ENCODE peak calls at places on chromosomes 5 and 9, in five cellular contexts. F, H, C, I and U are unnamed samples.

GRCh38 chr5:65186646-65187227 is 295.0 kb downstream of the ADAMTS6 start:
- DNase-seq in F (no peak), H (no peak), C (no peak), I (no peak), U (peak; percentile 71)

GRCh38 chr9:85522459-85523092 is 219.2 kb downstream of the AGTPBP1 start:
- DNase-seq in F (no peak), H (no peak), C (no peak), I (peak; percentile 61), U (peak; percentile 38)

GRCh38 chr5:43514471-43514815 is 505 bp downstream of the C5orf34 start:
- DNase-seq in F (no peak), H (peak; percentile 55), C (no peak), I (peak; percentile 93), U (peak; percentile 86)

GRCh38 chr9:111118256-111118950 is 80.1 kb upstream of the LPAR1 start:
- DNase-seq in F (no peak), H (no peak), C (no peak), I (peak; percentile 89), U (peak; percentile 68)

GRCh38 chr5:139811076-139811607 is 15.5 kb downstream of the PSD2 start:
- DNase-seq in F (no peak), H (no peak), C (no peak), I (no peak), U (no peak)

GRCh38 chr5:51345106-51345505 is 38.1 kb upstream of the ISL1 start:
- DNase-seq in F (no peak), H (no peak), C (no peak), I (peak; percentile 4), U (peak; percentile 6)

GRCh38 chr5:154995679-154996078 is 17.9 kb upstream of the KIF4B start:
- DNase-seq in F (peak; percentile 8), H (no peak), C (peak; percentile 13), I (no peak), U (no peak)

GRCh38 chr5:176400382-176401156 is 12.0 kb downstream of the HIGD2A start:
- DNase-seq in F (no peak), H (peak; percentile 29), C (no peak), I (no peak), U (no peak)

GRCh38 chr9:131934673-131935072 is 145.0 kb downstream of the MED27 start:
- DNase-seq in F (no peak), H (no peak), C (no peak), I (no peak), U (no peak)

GRCh38 chr9:123851851-123852250 is 78.1 kb downstream of the DENND1A start:
- DNase-seq in F (no peak), H (no peak), C (no peak), I (no peak), U (no peak)

GRCh38 chr9:101485873-101486692 is 47.6 kb upstream of the RNF20 start:
- DNase-seq in F (no peak), H (no peak), C (no peak), I (peak; percentile 71), U (no peak)

GRCh38 chr9:12464910-12465512 is 228.2 kb upstream of the TYRP1 start:
- DNase-seq in F (no peak), H (no peak), C (peak; percentile 33), I (peak; percentile 40), U (no peak)

GRCh38 chr9:123445981-123446610 is 90.1 kb downstream of the CRB2 start:
- DNase-seq in F (no peak), H (no peak), C (no peak), I (peak; percentile 19), U (peak; percentile 72)

GRCh38 chr5:153573326-153574033 is 83.0 kb downstream of the GRIA1 start:
- DNase-seq in F (no peak), H (no peak), C (no peak), I (peak; percentile 42), U (no peak)

GRCh38 chr5:65663804-65664521 is 39.1 kb downstream of the SHLD3 start:
- DNase-seq in F (no peak), H (no peak), C (no peak), I (peak; percentile 34), U (peak; percentile 18)

GRCh38 chr9:72052122-72052521 is 8.3 kb downstream of the C9orf57 start:
- DNase-seq in F (no peak), H (no peak), C (no peak), I (no peak), U (no peak)

GRCh38 chr9:17695482-17695881 is 116.6 kb downstream of the SH3GL2 start:
- DNase-seq in F (no peak), H (no peak), C (no peak), I (no peak), U (no peak)

GRCh38 chr9:69583641-69584234 is 88.4 kb downstream of the APBA1 start:
- DNase-seq in F (no peak), H (no peak), C (no peak), I (peak; percentile 35), U (no peak)

GRCh38 chr9:18149457-18150011 is 324.4 kb upstream of the ADAMTSL1 start:
- DNase-seq in F (no peak), H (no peak), C (no peak), I (peak; percentile 18), U (no peak)

GRCh38 chr5:120568716-120569115 is 104.6 kb downstream of the PRR16 start:
- DNase-seq in F (no peak), H (no peak), C (no peak), I (peak; percentile 64), U (peak; percentile 5)

GRCh38 chr5:34923694-34924461 is 5.5 kb upstream of the DNAJC21 start:
- DNase-seq in F (no peak), H (peak; percentile 93), C (no peak), I (peak; percentile 91), U (peak; percentile 85)

GRCh38 chr9:133126697-133127339 is 5.8 kb upstream of the RALGDS start:
- DNase-seq in F (no peak), H (no peak), C (no peak), I (peak; percentile 66), U (no peak)

GRCh38 chr9:131222460-131222859 is 53.9 kb downstream of the FAM78A start:
- DNase-seq in F (no peak), H (no peak), C (no peak), I (no peak), U (no peak)

GRCh38 chr5:93331864-93332263 is 249.2 kb downstream of the NR2F1-AS1 start:
- DNase-seq in F (no peak), H (no peak), C (no peak), I (no peak), U (no peak)

GRCh38 chr9:132434875-132435274 is 24.9 kb downstream of the CFAP77 start:
- DNase-seq in F (no peak), H (no peak), C (no peak), I (no peak), U (no peak)

GRCh38 chr5:119355244-119355635 is 579 bp upstream of the TNFAIP8 start:
- DNase-seq in F (no peak), H (peak; percentile 91), C (no peak), I (no peak), U (no peak)

GRCh38 chr5:14739538-14739937 is 75.0 kb downstream of the OTULIN start:
- DNase-seq in F (no peak), H (no peak), C (no peak), I (peak; percentile 84), U (peak; percentile 39)

GRCh38 chr9:84652496-84653081 is 16.9 kb upstream of the NTRK2 start:
- DNase-seq in F (no peak), H (no peak), C (no peak), I (no peak), U (peak; percentile 1)

GRCh38 chr5:132475531-132475930 is 15.0 kb downstream of the IRF1 start:
- DNase-seq in F (no peak), H (no peak), C (no peak), I (no peak), U (no peak)

GRCh38 chr9:133506653-133507038 is 18.1 kb downstream of the MYMK start:
- DNase-seq in F (no peak), H (peak; percentile 89), C (no peak), I (peak; percentile 94), U (peak; percentile 90)

GRCh38 chr5:7518947-7519560 is 123.1 kb downstream of the ADCY2 start:
- DNase-seq in F (no peak), H (no peak), C (no peak), I (no peak), U (no peak)

GRCh38 chr5:59608745-59609144 is 284.8 kb downstream of the PDE4D start:
- DNase-seq in F (peak; percentile 14), H (no peak), C (no peak), I (peak; percentile 45), U (peak; percentile 60)

GRCh38 chr9:89446440-89447310 is 51.2 kb downstream of the SEMA4D start:
- DNase-seq in F (no peak), H (no peak), C (no peak), I (no peak), U (no peak)

GRCh38 chr5:5652181-5652580 is 229.7 kb downstream of the ICE1 start:
- DNase-seq in F (no peak), H (no peak), C (no peak), I (no peak), U (no peak)

DNA sequence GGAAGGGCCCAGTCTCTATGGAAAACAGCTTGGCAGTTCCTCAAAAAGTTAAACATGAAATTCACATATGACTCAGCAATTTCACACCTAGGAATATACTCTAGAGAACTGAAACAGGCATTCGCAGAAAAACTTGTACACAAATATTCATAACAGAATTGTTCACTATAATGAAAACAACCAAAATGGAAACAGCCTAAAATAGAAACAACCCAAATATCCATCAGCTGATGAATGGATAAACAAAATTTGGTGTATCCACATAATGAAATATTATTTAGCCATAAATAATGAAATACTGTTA is 4.8 kb upstream of the GPR150 start:
- DNase-seq in F (no peak), H (no peak), C (no peak), I (no peak), U (no peak)
- H2AFZ ChIP-seq in F (no peak overlapping the region), H (peak overlapping the region; percentile 37), C (no peak overlapping the region), I (no peak overlapping the region), U (no peak overlapping the region)

DNA sequence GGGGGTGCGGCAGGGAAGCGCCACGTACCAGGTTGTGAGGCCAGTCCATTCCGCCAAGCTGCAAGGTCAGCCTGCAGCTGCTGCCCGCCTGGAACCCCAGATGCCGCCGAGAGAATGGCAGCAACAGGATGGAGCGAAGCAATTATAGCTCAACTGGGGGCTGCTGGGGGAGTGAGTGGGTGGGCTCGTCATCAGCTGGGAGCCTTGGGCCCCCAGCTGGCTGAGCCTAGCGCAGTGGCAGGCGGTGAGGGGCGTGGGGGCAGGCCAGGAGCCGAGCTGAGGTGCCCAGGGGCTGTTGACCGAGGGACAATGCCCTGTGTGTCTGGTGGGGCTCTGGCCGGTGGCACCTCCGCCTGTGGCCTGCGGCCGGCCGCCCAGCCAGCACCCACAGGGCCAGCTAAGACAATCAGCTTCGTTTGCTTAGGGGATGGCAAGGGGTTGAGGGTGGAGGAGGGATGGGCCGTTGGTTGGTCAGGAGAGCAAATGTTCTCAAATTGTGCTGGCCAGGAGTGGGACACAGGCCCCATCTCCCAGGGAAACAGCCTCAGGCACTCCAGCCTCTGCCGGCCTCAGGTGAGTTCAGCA is at the start of gene IL17B:
- DNase-seq in F (no peak), H (no peak), C (no peak), I (no peak), U (no peak)
- H3K4me3 ChIP-seq in F (no peak within 1 kb of the TSS), H (no peak within 1 kb of the TSS), C (no peak within 1 kb of the TSS), I (no peak within 1 kb of the TSS), U (no peak within 1 kb of the TSS)

DNA sequence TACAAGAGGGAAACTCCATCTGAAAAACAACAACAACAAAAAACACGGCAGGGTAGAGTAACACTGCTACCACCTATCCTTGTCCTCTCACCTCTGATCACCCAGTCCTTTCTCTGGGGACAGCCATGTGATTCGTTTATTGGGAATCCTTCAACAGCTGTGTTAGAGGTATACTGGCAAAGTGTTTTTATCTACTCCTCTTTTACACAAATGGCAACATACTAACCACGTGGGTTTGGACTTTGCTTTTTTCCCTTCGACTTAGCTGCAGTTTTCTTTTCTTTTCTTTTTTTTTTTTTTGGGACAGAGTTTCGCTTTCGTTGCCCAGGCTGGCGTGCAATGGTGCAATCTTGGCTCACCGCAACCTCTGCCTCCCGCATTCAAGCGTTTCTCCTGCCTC is 11.2 kb upstream of the SET start:
- DNase-seq in F (no peak), H (no peak), C (no peak), I (no peak), U (no peak)
- H2AFZ ChIP-seq in F (no peak overlapping the region), H (no peak overlapping the region), C (no peak overlapping the region), I (no peak overlapping the region), U (no peak overlapping the region)

GRCh38 chr5:29905626-29906353 is 1287.7 kb upstream of the CDH6 start:
- DNase-seq in F (no peak), H (no peak), C (no peak), I (no peak), U (no peak)
- H3K4me3 ChIP-seq in F (no peak overlapping the region), H (no peak overlapping the region), C (no peak overlapping the region), I (no peak overlapping the region), U (no peak overlapping the region)